ENCODE peak calls at places on chromosomes 4 and X, in nine cellular contexts. V is breast epithelium, E is uterus, W is upper lobe of left lung, Y is heart left ventricle, D is sigmoid colon, I is adrenal gland, C is HCT116, X is K562. P is an unnamed sample.

GRCh38 chrX:115372026-115372610 is 82.6 kb downstream of the LUZP4 start:
- DNase-seq in V (no peak), E (no peak), W (no peak), Y (no peak), D (no peak), I (no peak), C (peak), X (no peak), P (no peak)

GRCh38 chr4:96056346-96056934 is 216.5 kb downstream of the PDHA2 start:
- DNase-seq in V (no peak), E (no peak), W (no peak), Y (no peak), D (no peak), I (no peak), C (no peak), X (no peak), P (no peak)

GRCh38 chr4:8310306-8310705 is 40.8 kb downstream of the HTRA3 start:
- DNase-seq in V (no peak), E (peak), W (no peak), Y (no peak), D (peak), I (no peak), C (no peak), X (no peak), P (no peak)

GRCh38 chr4:105633241-105633640 is 75.2 kb downstream of the INTS12 start:
- DNase-seq in V (no peak), E (no peak), W (no peak), Y (no peak), D (no peak), I (no peak), C (no peak), X (no peak), P (no peak)

GRCh38 chr4:109395694-109396093 is 37.9 kb upstream of the SEC24B start:
- DNase-seq in V (no peak), E (no peak), W (no peak), Y (no peak), D (no peak), I (no peak), C (no peak), X (no peak), P (no peak)

GRCh38 chr4:2281575-2282343 is 19.9 kb upstream of the MXD4 start:
- DNase-seq in V (no peak), E (no peak), W (no peak), Y (peak), D (no peak), I (no peak), C (no peak), X (no peak), P (no peak)

GRCh38 chr4:7772708-7773385 is 166.8 kb downstream of the AFAP1 start:
- DNase-seq in V (no peak), E (peak), W (peak), Y (peak), D (peak), I (peak), C (no peak), X (no peak), P (no peak)

GRCh38 chrX:41459714-41460113 is 12.6 kb downstream of the NYX start:
- DNase-seq in V (no peak), E (no peak), W (no peak), Y (no peak), D (no peak), I (no peak), C (no peak), X (no peak), P (no peak)

GRCh38 chrX:50579955-50580354 is 109.3 kb upstream of the DGKK start:
- DNase-seq in V (no peak), E (no peak), W (no peak), Y (no peak), D (no peak), I (peak), C (peak), X (peak), P (peak)

DNA sequence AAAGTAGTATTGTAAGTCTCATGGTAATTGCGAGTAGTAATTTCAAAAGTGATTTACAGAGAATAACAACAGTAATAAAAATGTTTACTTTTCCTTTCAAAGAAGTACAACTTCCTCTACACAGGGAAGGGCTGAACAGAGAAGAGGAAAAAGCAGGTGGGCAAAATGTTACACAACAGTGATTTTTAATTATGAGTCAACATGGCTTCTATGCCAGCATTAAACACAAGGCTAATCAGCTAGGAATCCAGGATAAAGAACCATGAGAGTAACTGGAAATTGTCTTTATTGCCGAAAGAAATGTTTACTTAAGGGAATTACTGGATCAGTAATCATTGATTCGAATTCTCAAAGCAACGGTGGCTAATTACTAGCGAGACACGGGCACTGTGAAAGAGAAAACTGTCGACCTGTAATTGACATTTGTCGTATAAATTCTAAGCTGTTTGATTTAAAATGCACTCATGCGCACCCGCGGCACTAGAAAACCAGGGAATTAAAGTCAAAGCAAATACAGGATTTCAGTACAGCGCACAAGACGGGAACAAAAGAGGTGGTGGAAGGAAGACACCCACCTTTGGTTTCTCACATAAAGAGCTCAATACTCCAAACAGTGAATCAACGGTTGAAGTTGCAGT is 15.5 kb downstream of the UTP3 start:
- DNase-seq in V (no peak), E (no peak), W (no peak), Y (no peak), D (no peak), I (no peak), C (no peak), X (no peak), P (no peak)
- TF ChIP-seq POLR2A in V (no peak), E (no peak), W (no peak), Y (no peak), D (no peak), I (no peak), C (no peak), X (no peak), P (no peak)

DNA sequence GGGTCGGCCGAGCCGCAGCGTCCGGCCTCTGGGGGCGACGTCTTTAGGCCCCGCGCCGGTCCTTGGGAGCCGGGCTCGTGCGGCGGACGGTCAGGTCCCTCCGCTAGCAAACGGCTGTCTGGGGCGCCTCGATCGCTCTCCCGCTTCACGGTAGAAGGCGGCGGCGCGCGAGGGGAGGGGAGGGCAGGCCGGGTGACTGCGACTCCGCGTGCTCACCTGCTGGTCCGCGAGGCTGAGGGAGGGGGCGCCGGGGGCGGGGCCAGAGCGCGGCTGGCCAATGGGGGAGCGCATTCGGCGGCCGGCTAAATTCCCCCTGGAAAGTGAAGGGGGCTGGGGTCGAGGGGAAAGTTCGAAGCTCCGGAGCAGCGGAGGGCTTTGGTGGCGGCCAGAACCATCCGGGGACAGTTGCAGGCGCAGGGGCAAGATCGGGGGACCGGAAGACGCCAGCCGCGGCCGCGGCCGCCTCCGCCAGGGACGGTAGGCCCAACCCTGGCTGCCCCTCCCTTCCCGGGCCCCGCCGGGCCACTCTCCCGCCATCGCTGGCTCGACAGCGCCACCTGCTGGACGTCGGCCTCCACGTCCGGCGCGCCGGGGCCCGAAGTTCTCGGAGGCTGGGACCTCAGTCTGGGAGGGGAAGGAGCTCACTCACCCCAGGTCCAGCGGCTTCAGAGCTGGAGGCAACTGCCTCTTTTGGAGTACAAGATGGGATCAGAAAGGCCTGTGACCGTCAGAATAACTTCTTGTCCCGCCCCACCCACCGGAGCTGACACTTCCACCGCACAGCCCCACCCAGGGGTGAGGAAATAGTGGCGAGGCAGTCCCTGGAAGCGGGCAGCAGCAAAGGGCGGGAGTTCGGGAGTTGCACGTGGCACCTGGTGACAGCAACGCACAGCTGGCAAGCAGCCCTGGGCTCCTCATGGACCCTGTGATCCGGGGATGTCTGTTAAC is 49.9 kb downstream of the ELF4 start:
- DNase-seq in V (peak), E (peak), W (peak), Y (peak), D (peak), I (peak), C (peak), X (peak), P (peak)
- TF ChIP-seq POLR2A in V (no peak), E (no peak), W (no peak), Y (peak), D (no peak), I (no peak), C (no peak), X (no peak), P (peak)

DNA sequence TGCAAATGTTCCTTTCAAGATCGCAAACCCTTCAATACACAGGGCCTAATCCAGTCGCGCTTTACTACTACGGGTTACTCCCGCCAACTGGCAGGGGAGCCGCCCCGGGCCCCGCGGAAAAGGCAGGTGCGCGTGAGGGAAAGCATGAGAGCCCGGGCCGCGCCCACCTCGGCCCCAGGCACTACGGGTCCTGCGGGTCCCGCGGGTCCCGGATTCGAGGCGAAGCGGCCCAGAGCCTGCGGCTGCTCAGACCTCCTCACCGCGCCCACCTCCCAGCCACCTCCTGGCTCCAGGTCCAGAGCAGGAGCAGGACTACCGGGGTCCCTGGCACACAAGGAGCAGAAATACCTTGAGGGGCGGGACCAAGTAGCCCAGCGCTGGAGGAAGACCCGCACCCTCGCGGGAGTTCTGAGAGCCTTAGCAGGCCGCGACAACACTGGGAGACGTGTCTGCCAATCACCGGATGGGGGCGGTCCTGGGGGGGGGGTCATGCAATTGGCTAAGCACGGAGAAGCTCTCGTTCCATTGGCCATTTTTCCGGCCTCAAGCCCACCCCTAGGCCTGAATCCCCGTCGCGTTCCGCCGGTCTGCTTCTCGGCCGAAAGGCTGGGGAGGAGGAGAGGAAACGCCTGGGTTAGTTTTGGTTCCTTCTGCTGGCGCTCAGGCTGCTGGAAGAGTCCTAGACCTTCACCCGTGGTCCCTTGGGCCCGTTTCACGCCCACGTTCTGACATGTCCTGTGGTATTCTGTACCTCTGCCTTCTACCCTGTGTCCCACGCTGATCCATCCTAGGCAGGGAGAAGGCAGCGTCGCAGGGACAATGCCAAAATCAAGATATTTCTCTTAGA is 29.0 kb downstream of the ERVMER34-1 start:
- DNase-seq in V (peak), E (peak), W (peak), Y (peak), D (peak), I (peak), C (peak), X (peak), P (peak)
- TF ChIP-seq POLR2A in V (no peak), E (peak), W (peak), Y (peak), D (peak), I (peak), C (peak), X (peak), P (peak)

GRCh38 chr4:6269651-6270511 is at the start of gene WFS1:
- DNase-seq in V (peak), E (peak), W (peak), Y (peak), D (peak), I (peak), C (peak), X (peak), P (peak)
- TF ChIP-seq POLR2A in V (peak), E (peak), W (peak), Y (peak), D (peak), I (peak), C (peak), X (no peak), P (peak)

DNA sequence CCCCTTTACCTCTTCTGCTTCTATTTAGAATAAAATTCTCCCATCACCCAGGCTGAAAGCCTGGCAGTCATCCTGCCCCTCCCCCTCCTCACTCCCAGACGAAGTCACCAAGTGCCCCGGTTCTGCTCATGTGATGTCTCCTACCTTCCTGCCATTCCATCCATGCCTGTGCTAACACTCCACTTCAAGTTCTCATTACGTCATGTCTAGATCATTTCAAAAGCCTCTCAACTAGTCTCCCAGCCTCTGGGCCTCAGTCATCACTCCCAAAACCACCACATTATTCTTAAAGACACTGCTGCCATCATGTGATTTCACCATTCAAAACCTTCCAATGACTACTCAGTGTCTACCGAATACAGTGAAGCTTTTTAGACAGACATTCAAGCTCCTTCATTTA is 17.2 kb upstream of the HOPX start:
- DNase-seq in V (no peak), E (no peak), W (no peak), Y (no peak), D (no peak), I (no peak), C (no peak), X (no peak), P (no peak)
- TF ChIP-seq POLR2A in V (no peak), E (no peak), W (no peak), Y (no peak), D (no peak), I (no peak), C (no peak), X (no peak), P (no peak)

GRCh38 chr4:120066525-120067333 is at the start of gene MAD2L1:
- DNase-seq in V (peak), E (peak), W (peak), Y (peak), D (peak), I (peak), C (peak), X (peak), P (peak)
- TF ChIP-seq POLR2A in V (peak), E (peak), W (peak), Y (peak), D (peak), I (peak), C (peak), X (peak), P (peak)

GRCh38 chr4:59517007-59517406 is 1683.1 kb upstream of the ADGRL3 start:
- DNase-seq in V (no peak), E (no peak), W (peak), Y (peak), D (no peak), I (no peak), C (no peak), X (no peak), P (no peak)

GRCh38 chr4:59518005-59518823 is 1681.9 kb upstream of the ADGRL3 start:
- DNase-seq in V (no peak), E (no peak), W (peak), Y (peak), D (peak), I (no peak), C (no peak), X (no peak), P (no peak)
- TF ChIP-seq POLR2A in V (no peak), E (no peak), W (no peak), Y (no peak), D (no peak), I (no peak), C (no peak), X (no peak), P (no peak)

P was measured in H54.